ENCODE peak calls at places on chromosomes 5 and 9, in six cellular contexts. O, B, G, S, N and K are unnamed samples.

GRCh38 chr5:157670662-157671591 is at the start of gene C5orf52:
- DNase-seq in O (peak), N (peak), G (no peak), B (no peak), S (peak), K (peak)

GRCh38 chr5:177495243-177496060 is 2.0 kb downstream of the PDLIM7 start:
- DNase-seq in G (no peak), O (peak), N (peak), S (peak), B (peak), K (peak)

GRCh38 chr5:392431-392988 is 50.5 kb upstream of the EXOC3 start:
- DNase-seq in O (peak), B (no peak), S (peak), N (no peak), G (peak), K (peak)

GRCh38 chr9:87816041-87816440 is 66.6 kb upstream of the SPATA31E1 start:
- DNase-seq in S (peak), N (peak), G (no peak), B (peak), O (no peak), K (no peak)

GRCh38 chr5:125978015-125978414 is 445.2 kb upstream of the GRAMD2B start:
- DNase-seq in N (no peak), O (no peak), B (no peak), G (no peak), S (no peak), K (no peak)

GRCh38 chr9:33168941-33169544 is 1.9 kb upstream of the B4GALT1 start:
- DNase-seq in B (no peak), N (no peak), O (no peak), G (no peak), S (no peak), K (no peak)

GRCh38 chr5:82912462-82912861 is 164.7 kb downstream of the TMEM167A start:
- DNase-seq in O (no peak), G (no peak), S (no peak), B (no peak), N (no peak), K (no peak)

GRCh38 chr9:35728041-35728971 is 3.7 kb downstream of the TLN1 start:
- DNase-seq in S (peak), B (peak), G (peak), O (peak), N (peak), K (peak)

GRCh38 chr5:75130818-75131349 is 78.5 kb upstream of the GCNT4 start:
- DNase-seq in O (no peak), G (no peak), N (no peak), S (no peak), B (no peak), K (no peak)

GRCh38 chr9:34651876-34652602 is at the start of gene IL11RA:
- DNase-seq in B (peak), G (no peak), O (peak), N (peak), S (peak), K (peak)

GRCh38 chr5:57302643-57303042 is 128.8 kb downstream of the GPBP1 start:
- DNase-seq in B (no peak), S (peak), O (no peak), G (no peak), N (peak), K (peak)

GRCh38 chr9:13750639-13751038 is 471.1 kb upstream of the MPDZ start:
- DNase-seq in S (no peak), B (no peak), O (no peak), N (no peak), G (no peak), K (no peak)

GRCh38 chr9:37920471-37921167 is 16.7 kb upstream of the SLC25A51 start:
- DNase-seq in N (no peak), S (no peak), G (no peak), B (no peak), O (no peak), K (no peak)

GRCh38 chr5:525164-525761 is 1.0 kb upstream of the SLC9A3 start:
- DNase-seq in B (no peak), S (no peak), O (no peak), G (no peak), N (no peak), K (no peak)

GRCh38 chr9:38171926-38172325 is 102.9 kb upstream of the SHB start:
- DNase-seq in S (no peak), G (no peak), N (no peak), O (no peak), B (no peak), K (no peak)

GRCh38 chr9:133488686-133489252 is 9.9 kb upstream of the SLC2A6 start:
- DNase-seq in N (no peak), G (no peak), O (no peak), S (no peak), B (no peak), K (no peak)